ENCODE peak calls at places on chromosomes 11 and 22, in ten cellular contexts. V, L, P, H, O, A, N, T, R and F are unnamed samples.

GRCh38 chr11:44814881-44815592 is 88.3 kb downstream of the TSPAN18 start:
- DNase-seq in V (no peak), L (no peak), P (no peak), H (no peak), O (no peak), A (no peak), N (peak; percentile 72), T (no peak), R (no peak), F (no peak)

GRCh38 chr11:119375629-119376196 is 5.8 kb downstream of the USP2 start:
- DNase-seq in V (no peak), L (peak; percentile 93), P (no peak), H (peak; percentile 85), O (peak; percentile 58), A (no peak), N (peak; percentile 77), T (no peak), R (no peak), F (no peak)

GRCh38 chr22:44497904-44498242 is at the start of gene RTL6:
- DNase-seq in V (no peak), L (no peak), P (no peak), H (no peak), O (no peak), A (no peak), N (no peak), T (no peak), R (no peak), F (no peak)

GRCh38 chr11:12159351-12160099 is 49.1 kb downstream of the MICAL2 start:
- DNase-seq in V (no peak), L (no peak), P (no peak), H (no peak), O (no peak), A (no peak), N (peak; percentile 87), T (no peak), R (no peak), F (no peak)

GRCh38 chr11:65780770-65781151 is at the start of gene AP5B1:
- DNase-seq in V (peak; percentile 70), L (peak; percentile 53), P (peak; percentile 61), H (peak; percentile 68), O (peak; percentile 35), A (peak; percentile 71), N (peak; percentile 51), T (peak; percentile 57), R (peak; percentile 75), F (peak; percentile 79)

GRCh38 chr11:69257838-69258658 is 35.9 kb upstream of the MYEOV start:
- DNase-seq in V (no peak), L (no peak), P (no peak), H (no peak), O (no peak), A (no peak), N (no peak), T (no peak), R (no peak), F (no peak)

GRCh38 chr11:9868641-9869040 is 204.8 kb downstream of the SWAP70 start:
- DNase-seq in V (no peak), L (no peak), P (no peak), H (no peak), O (no peak), A (no peak), N (no peak), T (no peak), R (no peak), F (no peak)

GRCh38 chr22:48804811-48805301 is 1022.8 kb downstream of the BRD1 start:
- DNase-seq in V (no peak), L (no peak), P (no peak), H (no peak), O (no peak), A (no peak), N (no peak), T (no peak), R (no peak), F (no peak)

GRCh38 chr22:17997456-17997855 is 26.9 kb downstream of the MICAL3 start:
- DNase-seq in V (no peak), L (peak; percentile 54), P (no peak), H (no peak), O (no peak), A (no peak), N (no peak), T (no peak), R (no peak), F (no peak)

DNA sequence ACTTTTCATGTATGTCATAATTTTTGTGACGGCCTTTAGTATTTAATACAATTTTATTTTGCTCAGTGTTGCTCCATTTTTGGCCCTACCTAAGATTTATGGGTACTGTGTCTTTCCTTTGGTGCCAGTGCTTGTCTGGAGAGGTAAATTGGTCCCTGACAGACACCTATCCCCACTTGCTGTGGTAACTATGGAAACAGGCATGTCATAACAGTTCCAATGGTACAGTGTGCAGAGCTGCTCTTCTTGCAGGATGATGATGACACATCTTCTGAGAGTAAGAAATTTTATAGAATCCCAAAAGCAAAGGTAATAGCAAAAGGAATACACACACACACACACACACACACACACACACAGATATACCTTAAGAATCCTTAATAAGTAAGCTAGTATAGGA is 118.5 kb downstream of the ELP4 start:
- DNase-seq in V (no peak), L (no peak), P (no peak), H (no peak), O (no peak), A (no peak), N (no peak), T (no peak), R (no peak), F (no peak)
- H3K4me1 ChIP-seq in V (no peaks in the 10 kb centered on the region), L (no peaks in the 10 kb centered on the region), P (no peaks in the 10 kb centered on the region), H (no peaks in the 10 kb centered on the region), O (no peaks in the 10 kb centered on the region), A (no peaks in the 10 kb centered on the region), N (no peaks in the 10 kb centered on the region), T (no peaks in the 10 kb centered on the region), R (no peaks in the 10 kb centered on the region), F (no peaks in the 10 kb centered on the region)

GRCh38 chr11:62548545-62549335 is 2.1 kb upstream of the AHNAK start:
- DNase-seq in V (no peak), L (peak; percentile 42), P (no peak), H (peak; percentile 29), O (peak; percentile 78), A (no peak), N (peak; percentile 71), T (no peak), R (no peak), F (no peak)
- H3K4me1 ChIP-seq in V (peaks cover 55% of the 10 kb centered on the region), L (peaks cover 67% of the 10 kb centered on the region), P (peaks cover 70% of the 10 kb centered on the region), H (peaks cover 98% of the 10 kb centered on the region), O (peaks cover 71% of the 10 kb centered on the region), A (peaks cover 62% of the 10 kb centered on the region), N (peaks cover 43% of the 10 kb centered on the region), T (peaks cover 45% of the 10 kb centered on the region), R (peaks cover 9% of the 10 kb centered on the region), F (peaks cover 76% of the 10 kb centered on the region)

GRCh38 chr22:27438271-27438980 is 363.1 kb downstream of the MN1 start:
- DNase-seq in V (no peak), L (no peak), P (no peak), H (no peak), O (no peak), A (no peak), N (peak; percentile 63), T (peak; percentile 54), R (no peak), F (no peak)

GRCh38 chr22:27437570-27437969 is 364.0 kb downstream of the MN1 start:
- DNase-seq in V (no peak), L (no peak), P (no peak), H (no peak), O (no peak), A (no peak), N (no peak), T (no peak), R (no peak), F (no peak)

GRCh38 chr22:27436591-27436990 is 365.0 kb downstream of the MN1 start:
- DNase-seq in V (no peak), L (no peak), P (no peak), H (no peak), O (no peak), A (no peak), N (no peak), T (no peak), R (no peak), F (no peak)

GRCh38 chr22:27435839-27436581 is 365.5 kb downstream of the MN1 start:
- DNase-seq in V (no peak), L (peak; percentile 85), P (no peak), H (peak; percentile 74), O (no peak), A (no peak), N (peak; percentile 86), T (peak; percentile 45), R (no peak), F (no peak)

GRCh38 chr22:27439131-27439530 is 362.4 kb downstream of the MN1 start:
- DNase-seq in V (no peak), L (no peak), P (no peak), H (no peak), O (no peak), A (no peak), N (no peak), T (no peak), R (no peak), F (no peak)
- H3K4me1 ChIP-seq in V (no peaks in the 10 kb centered on the region), L (peaks cover 37% of the 10 kb centered on the region), P (no peaks in the 10 kb centered on the region), H (peaks cover 24% of the 10 kb centered on the region), O (no peaks in the 10 kb centered on the region), A (no peaks in the 10 kb centered on the region), N (peaks cover 31% of the 10 kb centered on the region), T (peaks cover 67% of the 10 kb centered on the region), R (no peaks in the 10 kb centered on the region), F (peaks cover 21% of the 10 kb centered on the region)

GRCh38 chr11:78045851-78046485 is 17.7 kb upstream of the THRSP start:
- DNase-seq in V (peak; percentile 80), L (peak; percentile 77), P (peak; percentile 75), H (peak; percentile 83), O (peak; percentile 60), A (peak; percentile 60), N (peak; percentile 76), T (peak; percentile 69), R (peak; percentile 68), F (peak; percentile 86)
- H3K4me1 ChIP-seq in V (peaks cover 5% of the 10 kb centered on the region), L (peaks cover 4% of the 10 kb centered on the region), P (peaks cover 5% of the 10 kb centered on the region), H (peaks cover 12% of the 10 kb centered on the region), O (peaks cover 68% of the 10 kb centered on the region), A (peaks cover 6% of the 10 kb centered on the region), N (peaks cover 4% of the 10 kb centered on the region), T (peaks cover 6% of the 10 kb centered on the region), R (peaks cover 3% of the 10 kb centered on the region), F (peaks cover 23% of the 10 kb centered on the region)

GRCh38 chr22:30667486-30668305 is at the start of gene DUSP18:
- DNase-seq in V (peak; percentile 92), L (peak; percentile 93), P (peak; percentile 93), H (peak; percentile 94), O (peak; percentile 83), A (peak; percentile 92), N (peak; percentile 92), T (peak; percentile 97), R (peak; percentile 87), F (peak; percentile 96)
- H3K4me1 ChIP-seq in V (peaks cover 20% of the 10 kb centered on the region), L (peaks cover 14% of the 10 kb centered on the region), P (peaks cover 13% of the 10 kb centered on the region), H (peaks cover 25% of the 10 kb centered on the region), O (peaks cover 18% of the 10 kb centered on the region), A (peaks cover 23% of the 10 kb centered on the region), N (peaks cover 6% of the 10 kb centered on the region), T (peaks cover 13% of the 10 kb centered on the region), R (peaks cover 8% of the 10 kb centered on the region), F (peaks cover 18% of the 10 kb centered on the region)

GRCh38 chr11:117912497-117912896 is 16.7 kb downstream of the TMPRSS13 start:
- DNase-seq in V (no peak), L (no peak), P (no peak), H (no peak), O (no peak), A (no peak), N (no peak), T (no peak), R (no peak), F (no peak)
- H3K4me1 ChIP-seq in V (no peaks in the 10 kb centered on the region), L (no peaks in the 10 kb centered on the region), P (no peaks in the 10 kb centered on the region), H (peaks cover 2% of the 10 kb centered on the region), O (no peaks in the 10 kb centered on the region), A (peaks cover 1% of the 10 kb centered on the region), N (peaks cover 42% of the 10 kb centered on the region), T (peaks cover 3% of the 10 kb centered on the region), R (no peaks in the 10 kb centered on the region), F (peaks cover 1% of the 10 kb centered on the region)